ENCODE peak calls at places on chromosomes 16 and 17, in six cellular contexts. V is activated naive CD4-positive, alpha-beta T cell treated with anti-CD3 and anti-CD28 coated beads, Interleukin-2, amount 10 ng/mL, durations not matched to agents 7 days and 5 days; F is fibroblast of lung; E is nephron progenitor cell; H is RPMI7951; B is HEK293T. O is an unnamed sample.
A peak's percentile ranks its signal among the peaks of the same experiment; 100 is the strongest.

GRCh38 chr16:69105501-69106361 is at the start of gene HAS3:
- DNase-seq in E (peak; percentile 84), F (peak; percentile 53), B (peak; percentile 67), V (peak; percentile 57), H (peak; percentile 62), O (peak; percentile 60)

GRCh38 chr16:3690470-3690918 is 26.8 kb downstream of the TRAP1 start:
- DNase-seq in V (peak; percentile 89), F (peak; percentile 94), E (peak; percentile 89), H (peak; percentile 89), B (peak; percentile 89), O (peak; percentile 91)

GRCh38 chr16:57929250-57929649 is 41.7 kb downstream of the CNGB1 start:
- DNase-seq in F (no peak), B (no peak), E (no peak), V (no peak), H (no peak), O (no peak)

GRCh38 chr17:41416478-41416877 is 7.9 kb downstream of the KRT37 start:
- DNase-seq in F (no peak), V (no peak), E (no peak), B (no peak), H (no peak), O (no peak)

GRCh38 chr16:89395150-89396142 is 94.9 kb downstream of the ANKRD11 start:
- DNase-seq in F (peak; percentile 98), E (peak; percentile 49), B (peak; percentile 45), H (peak; percentile 97), V (no peak), O (no peak)

GRCh38 chr17:59762022-59762825 is 54.8 kb downstream of the VMP1 start:
- DNase-seq in B (no peak), F (peak; percentile 84), H (peak; percentile 82), V (no peak), E (no peak), O (no peak)

GRCh38 chr16:68227850-68228553 is 7.9 kb downstream of the ESRP2 start:
- DNase-seq in H (no peak), B (no peak), E (no peak), F (no peak), V (no peak), O (no peak)

GRCh38 chr17:66715745-66716156 is 119.2 kb upstream of the CACNG5 start:
- DNase-seq in V (no peak), B (peak; percentile 75), E (peak; percentile 18), H (peak; percentile 51), F (peak; percentile 73), O (peak; percentile 91)

GRCh38 chr16:74291577-74292208 is 4.9 kb upstream of the PSMD7 start:
- DNase-seq in E (no peak), F (peak; percentile 56), H (no peak), V (no peak), B (no peak), O (no peak)

GRCh38 chr16:67024384-67024896 is 4.5 kb upstream of the CBFB start:
- DNase-seq in E (no peak), V (no peak), F (no peak), B (no peak), H (no peak), O (no peak)

GRCh38 chr17:28509784-28510183 is 3.6 kb downstream of the FOXN1 start:
- DNase-seq in F (no peak), V (no peak), H (no peak), E (no peak), B (no peak), O (no peak)

GRCh38 chr16:51967566-51967965 is 579.4 kb downstream of the TOX3 start:
- DNase-seq in V (no peak), F (no peak), E (peak; percentile 15), H (no peak), B (no peak), O (no peak)

GRCh38 chr17:8593830-8594229 is 36.7 kb downstream of the MYH10 start:
- DNase-seq in F (no peak), H (no peak), B (no peak), E (no peak), V (no peak), O (no peak)

GRCh38 chr16:28524544-28525179 is 14.1 kb downstream of the NUPR1 start:
- DNase-seq in E (no peak), F (no peak), V (peak; percentile 25), H (no peak), B (no peak), O (peak; percentile 74)

GRCh38 chr17:73155410-73156165 is 9.2 kb upstream of the SSTR2 start:
- DNase-seq in F (no peak), B (no peak), V (no peak), H (no peak), E (peak; percentile 52), O (peak; percentile 82)

GRCh38 chr17:31525801-31526549 is 134.5 kb downstream of the RAB11FIP4 start:
- DNase-seq in H (peak; percentile 28), V (no peak), F (no peak), E (no peak), B (peak; percentile 22), O (peak; percentile 94)

GRCh38 chr16:66247516-66248089 is 118.9 kb upstream of the CDH5 start:
- DNase-seq in H (no peak), E (no peak), V (no peak), B (no peak), F (peak; percentile 70), O (no peak)

GRCh38 chr16:87206646-87207451 is 110.3 kb downstream of the C16orf95 start:
- DNase-seq in F (peak; percentile 48), B (no peak), V (no peak), H (peak; percentile 96), E (no peak), O (no peak)

GRCh38 chr16:48282636-48283263 is 35.4 kb upstream of the ABCC11 start:
- DNase-seq in V (no peak), H (no peak), F (no peak), B (no peak), E (no peak), O (no peak)

GRCh38 chr17:5200360-5200759 is 8.7 kb upstream of the ZNF594 start:
- DNase-seq in F (no peak), V (no peak), B (no peak), E (no peak), H (no peak), O (no peak)

GRCh38 chr17:72529386-72529785 is 408.6 kb downstream of the SOX9 start:
- DNase-seq in B (no peak), E (no peak), F (no peak), V (no peak), H (no peak), O (no peak)

GRCh38 chr16:89132194-89133005 is 38.7 kb downstream of the ACSF3 start:
- DNase-seq in V (no peak), H (no peak), F (no peak), B (no peak), E (no peak), O (no peak)

GRCh38 chr16:54651440-54651839 is 279.2 kb upstream of the IRX5 start:
- DNase-seq in V (no peak), E (no peak), B (no peak), H (no peak), F (no peak), O (no peak)

GRCh38 chr16:49998991-49999390 is 26.0 kb upstream of the CNEP1R1 start:
- DNase-seq in E (no peak), V (no peak), F (no peak), H (no peak), B (no peak), O (no peak)

GRCh38 chr17:79997004-79997673 is 38.5 kb downstream of the TBC1D16 start:
- DNase-seq in E (no peak), H (no peak), F (no peak), B (no peak), V (peak; percentile 86), O (no peak)